ENCODE peak calls at places on chromosome 20, in five cellular contexts. U is heart right ventricle, T is ELR, X is midbrain, R is fibroblast of villous mesenchyme. P is an unnamed sample.

GRCh38 chr20:11496382-11496781 is 421.3 kb upstream of the BTBD3 start:
- DNase-seq in T (no peak), U (no peak), X (no peak), R (no peak), P (no peak)

GRCh38 chr20:39631557-39631956 is 669.4 kb downstream of the DHX35 start:
- DNase-seq in T (no peak), X (no peak), R (peak), U (no peak), P (no peak)

GRCh38 chr20:41095110-41095969 is 42.0 kb upstream of the PLCG1 start:
- DNase-seq in U (peak), X (peak), R (peak), T (peak), P (peak)

GRCh38 chr20:38649275-38649891 is 47.8 kb downstream of the ARHGAP40 start:
- DNase-seq in R (peak), X (peak), T (peak), U (no peak), P (peak)

GRCh38 chr20:11958852-11959251 is 41.2 kb downstream of the BTBD3 start:
- DNase-seq in T (no peak), U (no peak), X (no peak), R (no peak), P (no peak)

GRCh38 chr20:24100370-24101011 is 111.9 kb upstream of the GGTLC1 start:
- DNase-seq in R (peak), X (peak), U (peak), T (peak), P (no peak)

GRCh38 chr20:53623454-53624206 is 30.0 kb upstream of the ZNF217 start:
- DNase-seq in X (peak), U (peak), R (peak), T (peak), P (peak)

GRCh38 chr20:32930181-32930580 is 71.5 kb downstream of the EFCAB8 start:
- DNase-seq in R (no peak), U (no peak), X (no peak), T (no peak), P (no peak)

GRCh38 chr20:52191132-52191435 is 495 bp downstream of the ZFP64 start:
- DNase-seq in T (peak), R (peak), X (peak), U (no peak), P (peak)

GRCh38 chr20:61810066-61810708 is 255.5 kb downstream of the TAF4 start:
- DNase-seq in X (no peak), T (no peak), R (no peak), U (no peak), P (no peak)